ENCODE peak calls at places on chromosomes 2 and 18, in ten cellular contexts. X is stomach; Y is Panc1; P is neural progenitor cell; A is IMR-90; V is right atrium auricular region; J is CD8-positive, alpha-beta T cell; O is RWPE2; W is heart left ventricle; C is suprapubic skin. Z is an unnamed sample.

GRCh38 chr18:12703714-12704113 is 872 bp downstream of the PSMG2 start:
- DNase-seq in P (peak), W (no peak), X (no peak), O (no peak), Y (no peak), A (peak), V (no peak), C (no peak), J (no peak), Z (no peak)

GRCh38 chr2:139055165-139055564 is 275.0 kb upstream of the NXPH2 start:
- DNase-seq in P (no peak), C (no peak), W (no peak), V (no peak), O (no peak), Y (no peak), J (no peak), X (no peak), A (no peak), Z (no peak)

GRCh38 chr2:27069961-27070618 is 1.4 kb downstream of the OST4 start:
- DNase-seq in Y (no peak), X (no peak), A (no peak), J (no peak), C (no peak), V (no peak), O (no peak), P (no peak), W (no peak), Z (no peak)

GRCh38 chr2:73285162-73285739 is 973 bp upstream of the FBXO41 start:
- DNase-seq in J (no peak), X (no peak), V (no peak), O (no peak), P (no peak), W (peak), Y (no peak), A (no peak), C (no peak), Z (no peak)

GRCh38 chr2:206260427-206261012 is 13.9 kb upstream of the ZDBF2 start:
- DNase-seq in O (no peak), C (no peak), P (no peak), X (no peak), Y (peak), J (no peak), A (peak), V (no peak), W (no peak), Z (no peak)

GRCh38 chr2:238561230-238561629 is 134.5 kb downstream of the ASB1 start:
- DNase-seq in Y (peak), X (no peak), C (no peak), W (no peak), J (no peak), O (no peak), P (no peak), V (no peak), A (no peak), Z (no peak)

GRCh38 chr2:12412898-12413305 is 303.8 kb upstream of the TRIB2 start:
- DNase-seq in P (no peak), O (no peak), Y (no peak), X (no peak), A (peak), V (no peak), J (no peak), C (no peak), W (no peak), Z (no peak)

GRCh38 chr2:215447056-215447455 is 11.2 kb upstream of the FN1 start:
- DNase-seq in V (no peak), A (peak), J (no peak), P (no peak), C (no peak), X (no peak), W (no peak), Y (no peak), O (no peak), Z (no peak)

GRCh38 chr2:217360781-217361485 is 501.1 kb upstream of the TNP1 start:
- DNase-seq in Y (no peak), W (no peak), A (peak), J (no peak), X (no peak), C (no peak), P (no peak), O (no peak), V (no peak), Z (no peak)
- H3K27ac ChIP-seq in Y (no peak), W (peak), A (peak), J (no peak), X (peak), C (peak), P (no peak), O (peak), V (peak), Z (peak)

DNA sequence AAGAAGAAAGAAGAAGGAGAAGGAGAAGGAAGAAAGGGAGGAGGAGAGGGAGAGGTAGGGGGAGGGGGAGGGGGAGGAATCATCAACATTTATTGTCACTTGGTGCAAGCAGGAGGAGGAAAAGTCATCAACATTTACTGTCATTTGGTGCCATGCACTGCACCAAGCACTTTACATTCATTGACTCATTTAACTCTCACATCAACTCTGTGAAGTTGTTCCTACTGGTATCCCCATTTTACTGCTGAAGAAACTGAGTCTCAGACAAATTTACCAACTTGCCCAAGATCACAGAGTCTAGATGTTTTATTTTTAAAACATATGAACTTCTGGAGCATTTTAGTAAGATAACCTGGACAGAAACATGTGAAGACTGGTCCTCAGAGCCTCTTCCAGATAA is 46.7 kb upstream of the NEB start:
- DNase-seq in C (no peak), O (no peak), Y (no peak), X (no peak), J (no peak), W (no peak), A (no peak), P (no peak), V (no peak), Z (no peak)
- TF ChIP-seq CTCF in C (no peak), O (no peak), Y (no peak), X (no peak), J (no peak), W (no peak), A (no peak), P (no peak), V (no peak), Z (no peak)

GRCh38 chr2:9018534-9018933 is 15.1 kb upstream of the MBOAT2 start:
- DNase-seq in W (no peak), C (no peak), O (no peak), V (no peak), P (no peak), A (no peak), X (no peak), Y (no peak), J (no peak), Z (no peak)
- H3K4me3 ChIP-seq in W (no peak), C (no peak), O (no peak), V (no peak), P (no peak), A (no peak), X (no peak), Y (peak), J (no peak), Z (no peak)

GRCh38 chr2:216570357-216570756 is 62.9 kb upstream of the IGFBP2 start:
- DNase-seq in Y (no peak), X (no peak), V (no peak), P (no peak), A (no peak), C (no peak), O (no peak), W (no peak), J (no peak), Z (no peak)

GRCh38 chr2:216572582-216573578 is 60.3 kb upstream of the IGFBP2 start:
- DNase-seq in A (no peak), Y (no peak), V (peak), C (peak), O (no peak), W (peak), J (no peak), X (peak), P (no peak), Z (peak)

GRCh38 chr2:216569765-216570164 is 63.5 kb upstream of the IGFBP2 start:
- DNase-seq in W (no peak), A (no peak), C (no peak), J (no peak), O (no peak), Y (no peak), V (no peak), X (no peak), P (no peak), Z (no peak)

GRCh38 chr2:216571909-216572513 is 61.2 kb upstream of the IGFBP2 start:
- DNase-seq in O (no peak), V (no peak), P (no peak), W (no peak), X (no peak), J (no peak), A (no peak), C (no peak), Y (no peak), Z (no peak)

GRCh38 chr2:216571178-216571908 is 61.9 kb upstream of the IGFBP2 start:
- DNase-seq in A (no peak), P (no peak), X (no peak), Y (no peak), O (no peak), J (no peak), W (no peak), V (no peak), C (no peak), Z (no peak)
- H3K27ac ChIP-seq in A (no peak), P (no peak), X (peak), Y (no peak), O (no peak), J (no peak), W (no peak), V (no peak), C (no peak), Z (no peak)

GRCh38 chr18:10290244-10291240 is 163.9 kb upstream of the APCDD1 start:
- DNase-seq in J (no peak), C (no peak), V (no peak), P (no peak), W (no peak), O (no peak), Y (no peak), A (peak), X (no peak), Z (no peak)
- TF ChIP-seq CTCF in J (no peak), C (no peak), V (no peak), P (no peak), W (no peak), O (no peak), Y (no peak), A (no peak), X (no peak), Z (no peak)

DNA sequence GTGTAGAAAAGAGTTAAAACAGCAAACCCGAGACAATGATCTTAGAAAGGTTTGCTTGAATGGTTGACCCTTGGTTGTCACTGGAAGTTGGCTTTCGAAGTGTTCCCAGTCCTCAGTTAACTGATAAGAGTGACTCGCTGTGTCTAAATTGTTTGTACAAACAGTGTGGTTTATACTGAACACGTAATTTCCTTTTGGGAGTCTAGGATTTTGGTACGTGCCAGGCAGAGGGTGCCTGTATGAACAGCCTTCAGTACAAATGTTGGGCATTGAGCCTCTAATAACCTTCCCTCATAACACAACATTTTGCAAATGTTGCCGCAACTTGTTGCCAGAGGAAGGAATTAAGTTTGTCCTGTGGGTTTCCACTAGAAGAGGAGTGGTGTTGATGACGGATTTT is 95.8 kb upstream of the DPP10 start:
- DNase-seq in P (no peak), O (no peak), J (no peak), V (no peak), C (no peak), Y (no peak), A (no peak), X (no peak), W (no peak), Z (no peak)
- H3K4me3 ChIP-seq in P (no peak), O (no peak), J (no peak), V (no peak), C (no peak), Y (no peak), A (no peak), X (no peak), W (no peak), Z (no peak)

Z was measured in left ventricle myocardium inferior.